ENCODE peak calls at places on chromosome 15, in eight cellular contexts. E is OCI-LY7, Y is epithelial cell of esophagus, U is kidney, T is bronchial epithelial cell, R is fibroblast of mammary gland, M is SK-N-SH, S is fibroblast of lung. Z is an unnamed sample.
A peak's percentile ranks its signal among the peaks of the same experiment; 100 is the strongest.

GRCh38 chr15:94083467-94083991 is 147.8 kb upstream of the MCTP2 start:
- DNase-seq in Y (peak; percentile 57), E (no peak), R (peak; percentile 94), T (peak; percentile 68), M (no peak), U (peak; percentile 74), S (peak; percentile 35), Z (peak; percentile 93)

GRCh38 chr15:39869858-39870515 is 50.1 kb downstream of the GPR176 start:
- DNase-seq in R (no peak), S (peak; percentile 49), T (no peak), M (no peak), U (no peak), Y (no peak), E (no peak), Z (no peak)

GRCh38 chr15:25667829-25668228 is 195.3 kb downstream of the ATP10A start:
- DNase-seq in M (no peak), E (no peak), T (no peak), Y (no peak), U (no peak), S (no peak), R (no peak), Z (no peak)

GRCh38 chr15:58473720-58474119 is 41.9 kb downstream of the LIPC start:
- DNase-seq in M (no peak), Y (peak; percentile 88), E (no peak), U (no peak), R (peak; percentile 69), T (peak; percentile 94), S (peak; percentile 25), Z (peak; percentile 81)

GRCh38 chr15:53520867-53521525 is 238.5 kb downstream of the WDR72 start:
- DNase-seq in S (no peak), E (no peak), Y (no peak), U (no peak), M (no peak), T (no peak), R (no peak), Z (peak; percentile 65)

GRCh38 chr15:45402955-45403892 is 24.9 kb upstream of the GATM start:
- DNase-seq in Y (peak; percentile 90), U (peak; percentile 87), S (peak; percentile 35), R (peak; percentile 80), M (peak; percentile 70), T (peak; percentile 92), E (peak; percentile 68), Z (peak; percentile 20)

GRCh38 chr15:72534522-72534921 is 60.4 kb downstream of the ARIH1 start:
- DNase-seq in R (no peak), S (no peak), Y (no peak), U (no peak), T (no peak), E (no peak), M (no peak), Z (no peak)

GRCh38 chr15:29611057-29611456 is 211.2 kb downstream of the TJP1 start:
- DNase-seq in E (no peak), U (no peak), Y (no peak), S (no peak), T (no peak), R (no peak), M (no peak), Z (no peak)

GRCh38 chr15:83424101-83424500 is 23.0 kb upstream of the SH3GL3 start:
- DNase-seq in M (no peak), E (no peak), Y (no peak), S (no peak), T (no peak), U (no peak), R (no peak), Z (no peak)

GRCh38 chr15:92130244-92130643 is 263.4 kb upstream of the ST8SIA2 start:
- DNase-seq in T (no peak), E (no peak), M (no peak), S (no peak), U (no peak), Y (peak; percentile 30), R (no peak), Z (no peak)

GRCh38 chr15:58545307-58546065 is 113.7 kb downstream of the LIPC start:
- DNase-seq in E (no peak), Y (no peak), R (no peak), T (no peak), M (no peak), U (no peak), S (no peak), Z (peak; percentile 61)

GRCh38 chr15:48086582-48086981 is 34.2 kb upstream of the SLC24A5 start:
- DNase-seq in U (peak; percentile 71), R (peak; percentile 55), S (peak; percentile 75), M (no peak), E (no peak), Y (no peak), T (no peak), Z (peak; percentile 51)

GRCh38 chr15:51401872-51402517 is 60.5 kb downstream of the GLDN start:
- DNase-seq in T (peak; percentile 25), R (peak; percentile 51), S (peak; percentile 50), E (no peak), U (no peak), Y (peak; percentile 47), M (peak; percentile 39), Z (no peak)

GRCh38 chr15:29736745-29737023 is 85.6 kb downstream of the TJP1 start:
- DNase-seq in U (no peak), T (peak; percentile 81), M (no peak), R (peak; percentile 52), S (peak; percentile 22), E (no peak), Y (peak; percentile 68), Z (peak; percentile 28)

GRCh38 chr15:70149667-70150404 is 52.1 kb upstream of the TLE3 start:
- DNase-seq in U (no peak), S (peak; percentile 46), R (peak; percentile 62), T (peak; percentile 45), E (peak; percentile 31), Y (peak; percentile 46), M (no peak), Z (peak; percentile 50)

GRCh38 chr15:40918146-40918798 is 10.9 kb upstream of the DLL4 start:
- DNase-seq in M (no peak), S (no peak), U (peak; percentile 72), E (no peak), T (no peak), R (no peak), Y (no peak), Z (no peak)

GRCh38 chr15:32831458-32831857 is 113.7 kb downstream of the GREM1 start:
- DNase-seq in U (no peak), S (no peak), Y (no peak), M (no peak), E (no peak), R (no peak), T (no peak), Z (no peak)

GRCh38 chr15:31502541-31503229 is 176.1 kb downstream of the KLF13 start:
- DNase-seq in T (no peak), R (no peak), S (no peak), M (no peak), U (no peak), E (no peak), Y (no peak), Z (no peak)

GRCh38 chr15:58558777-58559176 is 127.0 kb downstream of the LIPC start:
- DNase-seq in R (peak; percentile 6), U (no peak), S (peak; percentile 14), Y (peak; percentile 11), T (no peak), M (no peak), E (no peak), Z (no peak)

GRCh38 chr15:34065261-34065660 is 26.3 kb upstream of the AVEN start:
- DNase-seq in R (no peak), E (no peak), S (no peak), T (no peak), M (no peak), Y (no peak), U (no peak), Z (no peak)
- TF ChIP-seq CTCF in R (no peak), E (no peak), S (no peak), T (no peak), M (no peak), Y (no peak), U (no peak), Z (no peak)

GRCh38 chr15:64844576-64845140 is 2.9 kb downstream of the PLEKHO2 start:
- DNase-seq in M (peak; percentile 54), E (peak; percentile 56), T (no peak), U (peak; percentile 29), S (no peak), Y (no peak), R (no peak), Z (no peak)

GRCh38 chr15:64842099-64842940 is 605 bp downstream of the PLEKHO2 start:
- DNase-seq in E (peak; percentile 44), U (no peak), S (no peak), R (peak; percentile 46), M (no peak), T (peak; percentile 16), Y (peak; percentile 29), Z (peak; percentile 38)

GRCh38 chr15:64845183-64845611 is 3.5 kb downstream of the PLEKHO2 start:
- DNase-seq in Y (no peak), S (peak; percentile 68), R (no peak), M (peak; percentile 59), U (peak; percentile 82), E (peak; percentile 28), T (no peak), Z (no peak)

GRCh38 chr15:64842986-64843561 is 1.4 kb downstream of the PLEKHO2 start:
- DNase-seq in U (no peak), M (peak; percentile 48), R (peak; percentile 74), T (no peak), Y (no peak), S (peak; percentile 64), E (peak; percentile 46), Z (peak; percentile 49)

DNA sequence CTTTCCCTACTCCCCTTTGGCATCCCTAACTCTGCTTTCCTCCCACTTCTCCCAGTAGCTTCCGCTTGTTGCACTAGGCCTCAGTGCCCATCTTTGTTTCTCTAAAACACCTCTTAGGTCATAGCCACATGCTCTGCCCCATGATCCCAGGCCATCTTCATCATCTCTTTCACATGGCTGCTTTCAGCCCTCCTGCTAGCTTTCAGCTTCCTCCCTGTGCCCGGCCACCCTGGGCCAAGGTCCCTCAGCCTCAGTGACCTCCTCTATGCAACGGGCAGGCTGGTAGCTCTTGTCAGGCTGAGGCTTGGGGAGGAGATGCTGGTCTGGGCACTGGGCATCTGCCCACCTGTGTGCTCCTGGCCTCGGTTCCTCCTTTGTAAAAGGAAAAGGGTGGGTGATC is 2.3 kb downstream of the PLEKHO2 start:
- DNase-seq in T (no peak), E (no peak), R (no peak), Y (no peak), U (no peak), M (no peak), S (no peak), Z (no peak)
- H3K4me3 ChIP-seq in T (no peak overlapping the region), E (peak overlapping the region; percentile 92), R (peak overlapping the region; percentile 86), Y (no peak overlapping the region), U (peak overlapping the region; percentile 8), M (no peak overlapping the region), S (peak overlapping the region; percentile 96), Z (no peak overlapping the region)

DNA sequence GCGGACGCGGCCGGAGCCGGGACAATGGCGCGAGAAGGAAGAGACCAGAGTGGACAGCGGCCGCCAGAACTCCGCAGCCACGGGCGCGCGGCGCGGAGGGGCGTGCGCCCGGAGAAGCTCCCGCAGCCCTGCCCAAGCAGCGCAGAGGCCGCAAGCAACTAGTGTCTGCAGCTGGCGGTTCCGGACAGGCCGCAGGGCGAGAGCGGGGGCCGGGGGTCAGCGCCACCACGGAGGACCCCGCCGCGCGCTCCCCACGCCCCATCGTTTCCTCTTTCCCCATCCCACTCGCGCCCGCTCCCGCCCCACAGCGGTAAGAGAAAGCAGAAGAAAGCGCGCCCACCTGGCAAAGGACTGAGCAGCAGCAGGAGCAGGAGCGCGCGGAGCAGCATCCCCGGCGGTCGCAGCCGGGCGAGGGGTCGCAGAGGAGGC is 440 bp downstream of the PRTG start:
- DNase-seq in U (peak; percentile 80), Y (peak; percentile 11), S (peak; percentile 42), T (no peak), M (no peak), R (no peak), E (no peak), Z (no peak)
- TF ChIP-seq CTCF in U (no peak), Y (no peak), S (no peak), T (no peak), M (peak; percentile 0), R (no peak), E (no peak), Z (no peak)

GRCh38 chr15:43270676-43271306 is 4.1 kb upstream of the TGM5 start:
- DNase-seq in R (no peak), U (no peak), S (no peak), M (no peak), Y (no peak), T (no peak), E (peak; percentile 47), Z (no peak)
- H3K4me3 ChIP-seq in R (no peak overlapping the region), U (no peak overlapping the region), S (no peak overlapping the region), M (no peak overlapping the region), Y (no peak overlapping the region), T (no peak overlapping the region), E (no peak overlapping the region), Z (no peak overlapping the region)